ENCODE peak calls at places on chromosomes 2 and 18, in four cellular contexts. One of them, this sample, is unnamed.

GRCh38 chr2:41853427-41854191 is 194.2 kb upstream of the PKDCC start:
- DNase-seq in HTR-8/SVneo: peak
- DNase-seq in LoVo: peak
- DNase-seq in T-helper 2 cell: no peak
- DNase-seq in this sample: peak

GRCh38 chr2:225668606-225669266 is 269.2 kb downstream of the NYAP2 start:
- DNase-seq in LoVo: peak
- DNase-seq in T-helper 2 cell: no peak
- DNase-seq in HTR-8/SVneo: peak
- DNase-seq in this sample: peak

GRCh38 chr18:76131738-76132137 is 363.3 kb downstream of the ZNF516 start:
- DNase-seq in HTR-8/SVneo: no peak
- DNase-seq in LoVo: no peak
- DNase-seq in T-helper 2 cell: no peak
- DNase-seq in this sample: no peak

GRCh38 chr2:43041661-43042360 is 184.6 kb downstream of the ZFP36L2 start:
- DNase-seq in T-helper 2 cell: no peak
- DNase-seq in LoVo: peak
- DNase-seq in HTR-8/SVneo: peak
- DNase-seq in this sample: peak

GRCh38 chr2:110794390-110794789 is 62.0 kb downstream of the ACOXL start:
- DNase-seq in LoVo: no peak
- DNase-seq in T-helper 2 cell: no peak
- DNase-seq in HTR-8/SVneo: no peak
- DNase-seq in this sample: no peak

GRCh38 chr2:240989451-240990265 is 8.8 kb upstream of the SNED1 start:
- DNase-seq in HTR-8/SVneo: no peak
- DNase-seq in LoVo: no peak
- DNase-seq in T-helper 2 cell: peak
- DNase-seq in this sample: no peak

GRCh38 chr2:233165895-233166661 is 85.4 kb upstream of the ATG16L1 start:
- DNase-seq in T-helper 2 cell: no peak
- DNase-seq in LoVo: peak
- DNase-seq in HTR-8/SVneo: peak
- DNase-seq in this sample: no peak

GRCh38 chr2:25825238-25825637 is 53.0 kb downstream of the ASXL2 start:
- DNase-seq in T-helper 2 cell: no peak
- DNase-seq in HTR-8/SVneo: no peak
- DNase-seq in LoVo: no peak
- DNase-seq in this sample: no peak

GRCh38 chr2:104412384-104412783 is 441.5 kb upstream of the POU3F3 start:
- DNase-seq in T-helper 2 cell: no peak
- DNase-seq in HTR-8/SVneo: no peak
- DNase-seq in LoVo: peak
- DNase-seq in this sample: no peak

GRCh38 chr2:27148801-27149439 is at the start of gene TCF23:
- DNase-seq in LoVo: no peak
- DNase-seq in T-helper 2 cell: no peak
- DNase-seq in HTR-8/SVneo: no peak
- DNase-seq in this sample: no peak

GRCh38 chr2:42438685-42439084 is 55.1 kb downstream of the KCNG3 start:
- DNase-seq in LoVo: no peak
- DNase-seq in HTR-8/SVneo: no peak
- DNase-seq in T-helper 2 cell: no peak
- DNase-seq in this sample: no peak

GRCh38 chr2:479505-480161 is 191.7 kb upstream of the ALKAL2 start:
- DNase-seq in LoVo: peak
- DNase-seq in HTR-8/SVneo: no peak
- DNase-seq in T-helper 2 cell: no peak
- DNase-seq in this sample: no peak

GRCh38 chr18:47100214-47100831 is 50.0 kb downstream of the HDHD2 start:
- DNase-seq in LoVo: peak
- DNase-seq in HTR-8/SVneo: peak
- DNase-seq in T-helper 2 cell: peak
- DNase-seq in this sample: peak

GRCh38 chr2:63050916-63051794 is 525 bp downstream of the OTX1 start:
- DNase-seq in LoVo: no peak
- DNase-seq in T-helper 2 cell: no peak
- DNase-seq in HTR-8/SVneo: no peak
- DNase-seq in this sample: no peak

GRCh38 chr2:46735108-46735691 is 180.4 kb downstream of the MCFD2 start:
- DNase-seq in HTR-8/SVneo: no peak
- DNase-seq in LoVo: no peak
- DNase-seq in T-helper 2 cell: no peak
- DNase-seq in this sample: no peak

GRCh38 chr2:69781321-69782248 is 39.7 kb downstream of the ANXA4 start:
- DNase-seq in HTR-8/SVneo: no peak
- DNase-seq in LoVo: peak
- DNase-seq in T-helper 2 cell: no peak
- DNase-seq in this sample: no peak

GRCh38 chr2:128321784-128322650 is 3.3 kb upstream of the HS6ST1 start:
- DNase-seq in LoVo: peak
- DNase-seq in T-helper 2 cell: peak
- DNase-seq in HTR-8/SVneo: peak
- DNase-seq in this sample: peak

GRCh38 chr2:205358351-205358815 is 323.9 kb upstream of the NRP2 start:
- DNase-seq in LoVo: no peak
- DNase-seq in T-helper 2 cell: no peak
- DNase-seq in HTR-8/SVneo: peak
- DNase-seq in this sample: peak

GRCh38 chr2:8243748-8244147 is 438.1 kb upstream of the ID2 start:
- DNase-seq in HTR-8/SVneo: no peak
- DNase-seq in LoVo: no peak
- DNase-seq in T-helper 2 cell: no peak
- DNase-seq in this sample: no peak

GRCh38 chr2:218719457-218719856 is 8.8 kb downstream of the TTLL4 start:
- DNase-seq in LoVo: no peak
- DNase-seq in HTR-8/SVneo: no peak
- DNase-seq in T-helper 2 cell: no peak
- DNase-seq in this sample: no peak